ENCODE peak calls at places on chromosomes 16 and 17, in six cellular contexts. B is neural crest cell, N is mammary epithelial cell, W is heart right ventricle, M is B cell, D is cardiac fibroblast. P is an unnamed sample.

GRCh38 chr16:87003414-87003755 is 313.8 kb downstream of the C16orf95 start:
- DNase-seq in D (no peak), W (no peak), N (peak), B (no peak), M (no peak), P (no peak)

GRCh38 chr16:1745181-1745899 is 26.0 kb downstream of the NME3 start:
- DNase-seq in N (peak), W (no peak), M (no peak), B (no peak), D (peak), P (no peak)

GRCh38 chr16:54317306-54317705 is 30.7 kb upstream of the IRX3 start:
- DNase-seq in M (no peak), D (no peak), B (no peak), W (no peak), N (no peak), P (no peak)

GRCh38 chr17:60506312-60506711 is 19.7 kb downstream of the APPBP2 start:
- DNase-seq in D (peak), B (no peak), W (no peak), M (no peak), N (peak), P (no peak)

GRCh38 chr17:43608313-43608712 is 53.4 kb downstream of the MEOX1 start:
- DNase-seq in B (no peak), W (no peak), D (peak), N (peak), M (no peak), P (no peak)

GRCh38 chr16:71479420-71479819 is 9.7 kb downstream of the ZNF19 start:
- DNase-seq in D (peak), N (no peak), B (no peak), M (no peak), W (no peak), P (no peak)

GRCh38 chr17:32496348-32497078 is 9.7 kb downstream of the CDK5R1 start:
- DNase-seq in M (no peak), B (no peak), N (peak), D (peak), W (no peak), P (no peak)

GRCh38 chr17:17147821-17148220 is 58.3 kb downstream of the PLD6 start:
- DNase-seq in W (no peak), D (peak), M (no peak), N (no peak), B (no peak), P (no peak)

GRCh38 chr17:78347453-78347852 is 12.4 kb downstream of the SOCS3 start:
- DNase-seq in M (no peak), W (no peak), D (no peak), B (no peak), N (no peak), P (no peak)

GRCh38 chr17:4733073-4733531 is 1.9 kb downstream of the MED11 start:
- DNase-seq in N (no peak), M (peak), W (no peak), D (no peak), B (no peak), P (no peak)

DNA sequence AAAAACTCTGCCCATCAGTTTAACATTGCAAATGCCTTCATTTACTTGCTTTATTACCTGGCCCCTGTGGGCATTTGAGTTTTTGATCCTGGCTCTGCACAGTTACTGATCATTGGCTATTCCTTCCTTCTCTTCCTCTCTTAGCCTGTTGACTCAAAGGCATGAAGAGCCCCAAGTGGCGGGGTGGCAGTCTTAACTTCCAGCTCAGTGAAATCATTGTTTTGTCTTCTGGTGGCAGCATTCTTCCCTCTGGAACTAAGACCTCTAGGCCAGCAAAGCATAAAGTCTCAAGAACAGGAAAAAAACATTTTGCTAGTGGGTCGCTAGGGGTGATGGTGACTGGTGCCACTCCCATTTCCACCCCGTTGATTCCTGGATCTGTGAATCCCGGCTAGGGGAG is 52.3 kb upstream of the MRTFB start:
- DNase-seq in B (no peak), N (no peak), W (no peak), M (no peak), D (no peak), P (no peak)
- TF ChIP-seq CTCF in B (no peak), N (no peak), W (no peak), M (no peak), D (no peak), P (no peak)

GRCh38 chr16:9226924-9227323 is 135.5 kb downstream of the HAPSTR1 start:
- DNase-seq in B (no peak), D (no peak), M (no peak), W (no peak), N (no peak), P (no peak)

GRCh38 chr16:9219811-9220210 is 128.4 kb downstream of the HAPSTR1 start:
- DNase-seq in W (no peak), N (no peak), M (no peak), B (no peak), D (no peak), P (no peak)

GRCh38 chr16:9225527-9226316 is 134.3 kb downstream of the HAPSTR1 start:
- DNase-seq in W (no peak), N (no peak), B (no peak), D (no peak), M (no peak), P (no peak)
- TF ChIP-seq CTCF in W (no peak), N (peak), B (peak), D (no peak), M (no peak), P (peak)

DNA sequence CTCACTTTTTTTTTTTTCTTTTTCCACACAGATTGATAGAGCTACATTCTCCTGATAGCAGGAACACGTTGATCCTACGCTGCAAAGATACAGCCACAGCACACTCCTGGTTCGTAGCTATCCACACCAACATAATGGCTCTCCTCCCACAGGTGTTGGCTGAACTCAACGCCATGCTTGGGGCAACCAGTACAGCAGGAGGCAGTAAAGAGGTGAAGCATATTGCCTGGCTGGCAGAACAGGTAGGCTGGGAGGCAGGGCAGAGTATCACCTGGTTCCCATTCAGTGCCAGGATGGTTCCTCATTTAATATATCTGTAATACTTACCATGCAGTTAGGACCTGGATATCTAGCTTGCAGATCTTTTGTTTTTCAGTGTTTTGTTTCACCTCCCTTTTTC is 51.1 kb upstream of the VPS4A start:
- DNase-seq in M (no peak), D (no peak), N (no peak), W (no peak), B (no peak), P (no peak)
- TF ChIP-seq CTCF in M (no peak), D (no peak), N (no peak), W (no peak), B (no peak), P (no peak)

GRCh38 chr17:44736551-44737240 is 22.1 kb upstream of the ADAM11 start:
- DNase-seq in M (no peak), D (no peak), B (no peak), W (no peak), N (no peak), P (no peak)

GRCh38 chr17:44734272-44734671 is 24.5 kb upstream of the ADAM11 start:
- DNase-seq in N (no peak), D (no peak), W (no peak), B (no peak), M (no peak), P (no peak)

GRCh38 chr17:44738214-44738906 is 20.4 kb upstream of the ADAM11 start:
- DNase-seq in M (no peak), N (peak), W (no peak), D (no peak), B (no peak), P (no peak)

DNA sequence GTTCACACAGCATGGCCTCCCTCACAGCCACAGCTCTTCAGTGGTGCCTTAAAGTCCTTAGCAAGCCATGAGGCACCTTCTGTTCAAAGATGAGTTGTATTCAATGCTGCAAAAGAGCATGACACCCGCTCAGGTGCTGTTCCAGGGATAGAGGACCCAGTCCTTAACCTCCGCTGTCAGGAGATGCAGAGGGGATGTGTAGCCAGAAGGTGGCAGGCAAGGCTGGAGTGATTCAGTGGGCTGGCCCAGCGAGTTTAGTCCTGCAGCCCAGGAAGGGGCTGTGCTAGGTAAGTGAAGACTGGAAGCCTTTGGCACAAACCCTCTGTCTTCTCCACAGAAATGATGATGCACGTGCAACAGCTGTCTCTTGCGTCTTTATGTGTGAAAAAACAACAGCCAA is 25.0 kb upstream of the ADAM11 start:
- DNase-seq in W (no peak), N (no peak), M (no peak), B (no peak), D (no peak), P (no peak)
- TF ChIP-seq CTCF in W (no peak), N (peak), M (no peak), B (peak), D (peak), P (peak)

DNA sequence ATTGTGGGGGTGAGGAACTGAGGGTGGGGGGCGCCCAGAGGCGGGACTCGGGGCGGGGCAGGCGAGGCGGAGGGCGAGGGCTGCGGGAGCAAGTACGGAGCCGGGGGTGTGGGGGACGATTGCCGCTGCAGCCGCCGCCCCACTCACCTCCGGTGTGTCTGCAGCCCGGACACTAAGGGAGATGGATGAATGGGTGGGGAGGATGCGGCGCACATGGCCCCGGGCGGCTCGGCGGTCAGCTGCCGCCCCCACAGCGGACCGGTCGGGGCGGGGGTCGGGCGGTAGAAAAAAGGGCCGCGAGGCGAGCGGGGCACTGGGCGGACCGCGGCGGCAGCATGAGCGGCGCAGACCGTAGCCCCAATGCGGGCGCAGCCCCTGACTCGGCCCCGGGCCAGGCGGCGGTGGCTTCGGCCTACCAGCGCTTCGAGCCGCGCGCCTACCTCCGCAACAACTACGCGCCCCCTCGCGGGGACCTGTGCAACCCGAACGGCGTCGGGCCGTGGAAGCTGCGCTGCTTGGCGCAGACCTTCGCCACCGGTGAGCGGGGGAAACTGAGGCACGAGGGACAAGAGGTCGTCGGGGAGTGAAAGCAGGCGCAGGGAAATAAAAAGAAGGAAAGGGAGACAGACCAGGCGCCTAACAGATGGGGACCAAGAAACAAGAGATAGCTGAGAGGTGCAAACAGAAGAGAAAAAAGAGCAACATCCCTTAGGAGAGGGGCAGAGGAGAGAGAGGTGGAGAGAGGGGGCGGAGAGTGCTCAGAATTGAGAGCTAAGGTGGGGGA is at the start of gene PNMT:
- DNase-seq in D (peak), N (peak), B (peak), W (peak), M (peak), P (peak)
- TF ChIP-seq CTCF in D (peak), N (peak), B (peak), W (peak), M (peak), P (peak)

GRCh38 chr16:67249762-67250327 is 1.1 kb downstream of the SLC9A5 start:
- DNase-seq in D (no peak), M (no peak), W (no peak), N (no peak), B (no peak), P (no peak)

GRCh38 chr16:67247698-67248400 is 568 bp upstream of the FHOD1 start:
- DNase-seq in D (no peak), W (no peak), N (no peak), M (no peak), B (no peak), P (no peak)

GRCh38 chr16:67246945-67247697 is at the start of gene FHOD1:
- DNase-seq in N (peak), W (peak), B (peak), D (peak), M (peak), P (peak)

GRCh38 chr16:67248401-67249177 is at the start of gene SLC9A5:
- DNase-seq in D (no peak), B (peak), M (no peak), W (peak), N (no peak), P (no peak)

GRCh38 chr16:67249178-67249759 is 490 bp downstream of the SLC9A5 start:
- DNase-seq in M (no peak), D (no peak), W (no peak), N (no peak), B (no peak), P (no peak)
- TF ChIP-seq CTCF in M (no peak), D (no peak), W (no peak), N (no peak), B (no peak), P (no peak)

DNA sequence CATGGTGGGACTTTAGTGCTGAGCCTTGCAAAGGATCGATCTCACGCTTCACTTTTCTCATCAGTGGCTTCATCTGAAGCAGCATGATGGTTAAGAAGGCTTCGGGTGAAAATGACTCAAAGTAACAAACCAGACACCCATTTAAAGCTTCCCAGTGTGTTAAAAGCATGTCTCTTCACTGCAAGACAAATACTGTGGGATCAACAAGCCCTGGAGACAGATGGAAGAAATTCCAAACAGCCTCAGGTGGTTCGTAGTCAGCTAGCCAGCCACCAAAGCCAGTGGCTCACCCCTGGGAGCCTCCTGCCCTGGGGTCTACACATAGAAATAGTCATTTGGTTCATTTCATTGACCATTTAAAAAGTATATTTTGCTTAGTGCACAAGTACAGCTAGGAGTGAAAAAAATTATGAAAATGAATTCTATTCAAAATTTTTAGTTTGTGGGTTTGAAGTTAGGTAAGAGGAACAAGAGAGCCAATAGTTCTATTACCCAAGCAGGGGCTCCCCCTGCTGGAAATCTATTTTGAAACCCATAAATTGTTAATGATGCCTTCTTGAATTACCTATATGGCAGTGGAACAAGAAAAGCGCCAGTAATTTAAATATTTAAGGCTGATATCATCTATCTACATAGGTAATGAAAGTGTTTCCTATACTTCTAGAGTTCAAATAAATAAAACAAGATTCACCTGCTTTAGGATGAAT is 51.6 kb downstream of the PMP22 start:
- DNase-seq in D (peak), W (no peak), B (peak), N (no peak), M (no peak), P (no peak)
- TF ChIP-seq CTCF in D (peak), W (no peak), B (peak), N (peak), M (peak), P (peak)

DNA sequence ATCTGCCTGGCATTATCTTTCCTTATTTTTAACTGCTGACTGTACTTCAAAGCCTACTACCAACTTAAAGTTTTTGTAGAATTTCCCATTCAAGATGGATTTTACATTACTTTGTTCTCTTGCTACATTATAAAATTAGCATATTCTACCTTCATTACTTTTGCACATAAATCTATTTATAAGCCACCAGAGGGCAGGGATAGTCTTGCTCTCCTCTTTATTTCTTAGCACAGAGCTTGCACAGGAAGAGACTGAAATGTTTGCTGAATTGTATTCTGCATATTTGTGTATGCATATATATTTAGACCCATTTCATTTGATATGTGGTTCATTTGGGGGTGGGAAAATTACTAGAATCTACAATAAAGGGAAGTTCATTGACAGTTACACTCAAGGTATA is 108.0 kb downstream of the SKAP1 start:
- DNase-seq in M (no peak), N (no peak), B (no peak), D (peak), W (no peak), P (no peak)
- TF ChIP-seq CTCF in M (no peak), N (peak), B (no peak), D (no peak), W (no peak), P (no peak)

DNA sequence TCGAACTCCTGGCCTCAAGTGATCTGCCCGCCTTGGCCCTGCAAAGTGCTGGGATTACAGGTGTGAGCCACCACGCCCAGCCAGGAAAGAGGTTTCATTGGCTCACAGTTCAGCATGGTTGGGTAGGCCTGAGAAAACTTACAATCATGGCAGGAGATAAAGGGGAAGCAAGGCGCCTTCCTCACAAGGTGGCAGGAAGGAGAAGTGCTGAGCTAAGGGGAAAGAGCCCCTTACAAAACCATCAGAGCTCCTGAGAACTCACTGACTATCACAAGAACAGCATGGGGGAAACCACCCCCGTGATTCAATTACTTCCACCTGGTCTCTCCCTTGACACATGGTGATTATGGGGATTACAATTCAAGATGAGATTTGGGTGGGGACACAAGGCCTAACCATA is 411.7 kb upstream of the ZFHX3 start:
- DNase-seq in W (no peak), N (no peak), B (no peak), M (no peak), D (no peak), P (no peak)
- TF ChIP-seq CTCF in W (no peak), N (no peak), B (no peak), M (no peak), D (no peak), P (no peak)